ENCODE peak calls at places on chromosome 13, in ten cellular contexts. One of them, this sample, is unnamed.

GRCh38 chr13:44853641-44854040 is 135.6 kb downstream of the NUFIP1 start:
- DNase-seq in H9: no peak
- DNase-seq in PC-3: peak
- DNase-seq in astrocyte of the spinal cord: no peak
- DNase-seq in right atrium auricular region: peak
- DNase-seq in transverse colon: peak
- DNase-seq in lower lobe of right lung: no peak
- DNase-seq in HFFc6: no peak
- DNase-seq in upper lobe of left lung: no peak
- DNase-seq in RWPE1: peak
- DNase-seq in this sample: no peak

GRCh38 chr13:29924951-29925350 is 74.5 kb upstream of the UBL3 start:
- DNase-seq in astrocyte of the spinal cord: no peak
- DNase-seq in H9: no peak
- DNase-seq in transverse colon: no peak
- DNase-seq in upper lobe of left lung: no peak
- DNase-seq in right atrium auricular region: no peak
- DNase-seq in PC-3: no peak
- DNase-seq in lower lobe of right lung: no peak
- DNase-seq in HFFc6: no peak
- DNase-seq in RWPE1: no peak
- DNase-seq in this sample: no peak

GRCh38 chr13:99009987-99010551 is 32.2 kb upstream of the DOCK9 start:
- DNase-seq in transverse colon: no peak
- DNase-seq in RWPE1: no peak
- DNase-seq in PC-3: no peak
- DNase-seq in H9: no peak
- DNase-seq in astrocyte of the spinal cord: no peak
- DNase-seq in upper lobe of left lung: no peak
- DNase-seq in HFFc6: no peak
- DNase-seq in lower lobe of right lung: no peak
- DNase-seq in right atrium auricular region: no peak
- DNase-seq in this sample: no peak

GRCh38 chr13:66888698-66889097 is 341.4 kb downstream of the PCDH9 start:
- DNase-seq in astrocyte of the spinal cord: no peak
- DNase-seq in H9: no peak
- DNase-seq in transverse colon: no peak
- DNase-seq in RWPE1: no peak
- DNase-seq in lower lobe of right lung: no peak
- DNase-seq in upper lobe of left lung: no peak
- DNase-seq in HFFc6: no peak
- DNase-seq in PC-3: no peak
- DNase-seq in right atrium auricular region: no peak
- DNase-seq in this sample: no peak

GRCh38 chr13:25046274-25046984 is 49.5 kb upstream of the PABPC3 start:
- DNase-seq in transverse colon: no peak
- DNase-seq in RWPE1: no peak
- DNase-seq in upper lobe of left lung: peak
- DNase-seq in HFFc6: no peak
- DNase-seq in right atrium auricular region: no peak
- DNase-seq in H9: peak
- DNase-seq in lower lobe of right lung: no peak
- DNase-seq in astrocyte of the spinal cord: no peak
- DNase-seq in PC-3: no peak
- DNase-seq in this sample: no peak

GRCh38 chr13:113118328-113119021 is 4.1 kb upstream of the F10 start:
- DNase-seq in HFFc6: no peak
- DNase-seq in lower lobe of right lung: peak
- DNase-seq in astrocyte of the spinal cord: no peak
- DNase-seq in transverse colon: no peak
- DNase-seq in RWPE1: no peak
- DNase-seq in PC-3: no peak
- DNase-seq in H9: no peak
- DNase-seq in right atrium auricular region: no peak
- DNase-seq in upper lobe of left lung: peak
- DNase-seq in this sample: no peak

GRCh38 chr13:48978942-48979601 is 3.4 kb downstream of the FNDC3A start:
- DNase-seq in astrocyte of the spinal cord: no peak
- DNase-seq in transverse colon: no peak
- DNase-seq in upper lobe of left lung: no peak
- DNase-seq in PC-3: no peak
- DNase-seq in RWPE1: no peak
- DNase-seq in HFFc6: no peak
- DNase-seq in right atrium auricular region: no peak
- DNase-seq in lower lobe of right lung: no peak
- DNase-seq in H9: no peak
- DNase-seq in this sample: no peak

GRCh38 chr13:80336335-80336734 is 4.6 kb downstream of the SPRY2 start:
- DNase-seq in upper lobe of left lung: no peak
- DNase-seq in HFFc6: peak
- DNase-seq in right atrium auricular region: no peak
- DNase-seq in H9: no peak
- DNase-seq in lower lobe of right lung: no peak
- DNase-seq in transverse colon: no peak
- DNase-seq in RWPE1: no peak
- DNase-seq in PC-3: no peak
- DNase-seq in astrocyte of the spinal cord: peak
- DNase-seq in this sample: no peak

GRCh38 chr13:73702419-73703071 is 431.7 kb downstream of the KLF12 start:
- DNase-seq in astrocyte of the spinal cord: no peak
- DNase-seq in PC-3: peak
- DNase-seq in transverse colon: no peak
- DNase-seq in lower lobe of right lung: no peak
- DNase-seq in RWPE1: peak
- DNase-seq in upper lobe of left lung: no peak
- DNase-seq in H9: no peak
- DNase-seq in HFFc6: no peak
- DNase-seq in right atrium auricular region: no peak
- DNase-seq in this sample: no peak

GRCh38 chr13:44234566-44234965 is 139.1 kb upstream of the SERP2 start:
- DNase-seq in PC-3: no peak
- DNase-seq in transverse colon: no peak
- DNase-seq in lower lobe of right lung: no peak
- DNase-seq in right atrium auricular region: no peak
- DNase-seq in HFFc6: no peak
- DNase-seq in upper lobe of left lung: no peak
- DNase-seq in astrocyte of the spinal cord: no peak
- DNase-seq in RWPE1: no peak
- DNase-seq in H9: no peak
- DNase-seq in this sample: no peak

GRCh38 chr13:62280590-62280989 is 864.9 kb upstream of the PCDH20 start:
- DNase-seq in HFFc6: no peak
- DNase-seq in transverse colon: no peak
- DNase-seq in lower lobe of right lung: no peak
- DNase-seq in RWPE1: no peak
- DNase-seq in right atrium auricular region: no peak
- DNase-seq in PC-3: no peak
- DNase-seq in H9: no peak
- DNase-seq in upper lobe of left lung: no peak
- DNase-seq in astrocyte of the spinal cord: no peak
- DNase-seq in this sample: no peak

DNA sequence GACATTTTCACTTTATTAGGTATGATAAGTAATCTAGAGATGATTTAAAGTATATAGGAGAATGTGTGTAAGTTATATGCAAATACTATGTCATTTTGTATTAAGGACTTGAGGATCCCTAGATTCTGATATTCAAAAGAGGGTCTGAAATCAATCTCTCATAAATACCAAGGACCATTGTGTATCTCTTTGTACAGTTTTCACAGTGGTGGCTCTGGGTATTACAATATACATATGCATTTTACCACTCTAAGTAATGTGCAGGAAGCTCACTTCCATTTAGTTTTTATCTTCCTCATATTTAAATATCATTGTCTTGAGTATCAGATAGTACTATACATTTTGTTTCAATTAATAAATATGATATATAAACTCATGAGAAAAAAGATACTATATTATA is 862.6 kb upstream of the PCDH20 start:
- DNase-seq in right atrium auricular region: no peak
- DNase-seq in PC-3: no peak
- DNase-seq in RWPE1: no peak
- DNase-seq in lower lobe of right lung: no peak
- DNase-seq in upper lobe of left lung: no peak
- DNase-seq in HFFc6: no peak
- DNase-seq in H9: no peak
- DNase-seq in transverse colon: no peak
- DNase-seq in astrocyte of the spinal cord: no peak
- DNase-seq in this sample: no peak
- TF ChIP-seq CTCF in right atrium auricular region: peak
- TF ChIP-seq CTCF in PC-3: no peak
- TF ChIP-seq CTCF in RWPE1: no peak
- TF ChIP-seq CTCF in lower lobe of right lung: no peak
- TF ChIP-seq CTCF in upper lobe of left lung: no peak
- TF ChIP-seq CTCF in HFFc6: no peak
- TF ChIP-seq CTCF in H9: peak
- TF ChIP-seq CTCF in transverse colon: no peak
- TF ChIP-seq CTCF in astrocyte of the spinal cord: no peak
- TF ChIP-seq CTCF in this sample: no peak

DNA sequence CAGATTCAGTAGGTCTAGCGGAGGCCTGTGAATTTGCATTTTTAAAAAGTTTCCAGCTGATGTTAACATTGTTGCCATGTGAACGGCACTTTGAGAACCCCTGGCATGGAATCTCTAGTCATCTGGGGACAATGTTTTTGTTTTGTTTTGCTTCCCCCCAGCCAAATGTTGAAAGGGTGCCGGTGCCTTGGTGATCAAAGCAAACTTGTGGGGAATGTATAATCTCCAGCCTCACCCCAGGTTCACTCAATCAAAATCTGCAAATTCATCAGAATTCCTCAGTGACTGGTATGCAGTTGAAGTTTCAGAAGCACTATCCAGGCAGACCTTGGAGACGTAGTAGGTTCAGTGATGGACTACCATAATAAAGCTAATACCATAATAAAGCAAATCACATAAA is 428.7 kb downstream of the MYO16 start:
- DNase-seq in HFFc6: no peak
- DNase-seq in H9: no peak
- DNase-seq in lower lobe of right lung: no peak
- DNase-seq in PC-3: no peak
- DNase-seq in upper lobe of left lung: no peak
- DNase-seq in RWPE1: no peak
- DNase-seq in astrocyte of the spinal cord: no peak
- DNase-seq in transverse colon: no peak
- DNase-seq in right atrium auricular region: no peak
- DNase-seq in this sample: no peak
- TF ChIP-seq CTCF in HFFc6: no peak
- TF ChIP-seq CTCF in H9: no peak
- TF ChIP-seq CTCF in lower lobe of right lung: no peak
- TF ChIP-seq CTCF in PC-3: no peak
- TF ChIP-seq CTCF in upper lobe of left lung: no peak
- TF ChIP-seq CTCF in RWPE1: no peak
- TF ChIP-seq CTCF in astrocyte of the spinal cord: no peak
- TF ChIP-seq CTCF in transverse colon: no peak
- TF ChIP-seq CTCF in right atrium auricular region: no peak
- TF ChIP-seq CTCF in this sample: no peak

GRCh38 chr13:32791545-32792172 is 205.4 kb downstream of the PDS5B start:
- DNase-seq in upper lobe of left lung: no peak
- DNase-seq in lower lobe of right lung: no peak
- DNase-seq in HFFc6: no peak
- DNase-seq in H9: no peak
- DNase-seq in astrocyte of the spinal cord: peak
- DNase-seq in RWPE1: no peak
- DNase-seq in transverse colon: no peak
- DNase-seq in PC-3: peak
- DNase-seq in right atrium auricular region: no peak
- DNase-seq in this sample: no peak

DNA sequence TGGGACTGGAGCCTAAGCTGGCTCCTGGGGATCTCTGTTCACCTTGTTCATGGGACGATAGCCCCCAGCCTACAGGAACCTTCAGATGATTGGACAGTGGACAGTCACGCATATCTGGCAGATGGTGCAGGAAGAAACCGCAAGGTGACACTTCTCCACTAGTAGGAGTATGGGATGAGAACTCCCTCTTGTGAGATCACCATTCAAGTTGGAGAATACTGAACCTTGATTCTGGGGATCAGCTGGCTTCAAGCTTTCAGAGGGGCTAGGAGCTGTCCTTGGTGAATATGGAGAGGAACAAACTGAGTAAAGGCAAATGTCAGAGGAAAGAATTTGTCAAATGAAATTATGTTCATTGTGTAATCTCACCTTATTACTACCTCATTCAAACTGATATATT is 204.5 kb downstream of the PDS5B start:
- DNase-seq in H9: no peak
- DNase-seq in astrocyte of the spinal cord: no peak
- DNase-seq in HFFc6: no peak
- DNase-seq in right atrium auricular region: no peak
- DNase-seq in RWPE1: no peak
- DNase-seq in PC-3: peak
- DNase-seq in upper lobe of left lung: no peak
- DNase-seq in lower lobe of right lung: no peak
- DNase-seq in transverse colon: no peak
- DNase-seq in this sample: no peak
- TF ChIP-seq CTCF in H9: peak
- TF ChIP-seq CTCF in astrocyte of the spinal cord: no peak
- TF ChIP-seq CTCF in HFFc6: peak
- TF ChIP-seq CTCF in right atrium auricular region: no peak
- TF ChIP-seq CTCF in RWPE1: no peak
- TF ChIP-seq CTCF in PC-3: peak
- TF ChIP-seq CTCF in upper lobe of left lung: no peak
- TF ChIP-seq CTCF in lower lobe of right lung: no peak
- TF ChIP-seq CTCF in transverse colon: no peak
- TF ChIP-seq CTCF in this sample: no peak

GRCh38 chr13:30934803-30935202 is 2.3 kb downstream of the TEX26 start:
- DNase-seq in lower lobe of right lung: no peak
- DNase-seq in right atrium auricular region: no peak
- DNase-seq in astrocyte of the spinal cord: no peak
- DNase-seq in HFFc6: no peak
- DNase-seq in RWPE1: no peak
- DNase-seq in transverse colon: no peak
- DNase-seq in PC-3: no peak
- DNase-seq in upper lobe of left lung: peak
- DNase-seq in H9: no peak
- DNase-seq in this sample: no peak

GRCh38 chr13:30932481-30933333 is at the start of gene TEX26:
- DNase-seq in RWPE1: no peak
- DNase-seq in H9: peak
- DNase-seq in lower lobe of right lung: no peak
- DNase-seq in HFFc6: no peak
- DNase-seq in transverse colon: no peak
- DNase-seq in right atrium auricular region: no peak
- DNase-seq in PC-3: no peak
- DNase-seq in upper lobe of left lung: peak
- DNase-seq in astrocyte of the spinal cord: peak
- DNase-seq in this sample: no peak

GRCh38 chr13:30936920-30937319 is 4.5 kb downstream of the TEX26 start:
- DNase-seq in right atrium auricular region: no peak
- DNase-seq in RWPE1: no peak
- DNase-seq in astrocyte of the spinal cord: no peak
- DNase-seq in PC-3: no peak
- DNase-seq in transverse colon: no peak
- DNase-seq in lower lobe of right lung: no peak
- DNase-seq in H9: no peak
- DNase-seq in HFFc6: no peak
- DNase-seq in upper lobe of left lung: no peak
- DNase-seq in this sample: no peak

GRCh38 chr13:30933334-30933681 is 852 bp downstream of the TEX26 start:
- DNase-seq in lower lobe of right lung: no peak
- DNase-seq in HFFc6: no peak
- DNase-seq in PC-3: no peak
- DNase-seq in right atrium auricular region: no peak
- DNase-seq in transverse colon: no peak
- DNase-seq in astrocyte of the spinal cord: no peak
- DNase-seq in RWPE1: no peak
- DNase-seq in upper lobe of left lung: no peak
- DNase-seq in H9: no peak
- DNase-seq in this sample: no peak

GRCh38 chr13:30934381-30934780 is 1.9 kb downstream of the TEX26 start:
- DNase-seq in right atrium auricular region: no peak
- DNase-seq in PC-3: no peak
- DNase-seq in transverse colon: no peak
- DNase-seq in lower lobe of right lung: no peak
- DNase-seq in H9: peak
- DNase-seq in upper lobe of left lung: no peak
- DNase-seq in astrocyte of the spinal cord: no peak
- DNase-seq in HFFc6: peak
- DNase-seq in RWPE1: no peak
- DNase-seq in this sample: no peak
- TF ChIP-seq CTCF in right atrium auricular region: no peak
- TF ChIP-seq CTCF in PC-3: peak
- TF ChIP-seq CTCF in transverse colon: no peak
- TF ChIP-seq CTCF in lower lobe of right lung: no peak
- TF ChIP-seq CTCF in H9: peak
- TF ChIP-seq CTCF in upper lobe of left lung: no peak
- TF ChIP-seq CTCF in astrocyte of the spinal cord: peak
- TF ChIP-seq CTCF in HFFc6: peak
- TF ChIP-seq CTCF in RWPE1: no peak
- TF ChIP-seq CTCF in this sample: no peak